ENCODE peak calls at places on chromosomes 1 and 21, in five cellular contexts. One of them, this sample, is unnamed.

GRCh38 chr1:93448983-93449805 is 1.3 kb downstream of the FNBP1L start:
- DNase-seq in IMR-90: peak
- DNase-seq in H9: peak
- DNase-seq in neuronal stem cell: peak
- DNase-seq in H1: no peak
- DNase-seq in this sample: peak

GRCh38 chr1:155013632-155014031 is 11.0 kb downstream of the ZBTB7B start:
- DNase-seq in IMR-90: no peak
- DNase-seq in H9: no peak
- DNase-seq in neuronal stem cell: no peak
- DNase-seq in H1: no peak
- DNase-seq in this sample: no peak

GRCh38 chr1:168321945-168322344 is 41.3 kb downstream of the TBX19 start:
- DNase-seq in IMR-90: peak
- DNase-seq in H9: no peak
- DNase-seq in neuronal stem cell: no peak
- DNase-seq in H1: no peak
- DNase-seq in this sample: peak

GRCh38 chr1:39507230-39507928 is 15.9 kb downstream of the BMP8A start:
- DNase-seq in IMR-90: no peak
- DNase-seq in H9: peak
- DNase-seq in neuronal stem cell: no peak
- DNase-seq in H1: no peak
- DNase-seq in this sample: peak

GRCh38 chr1:170910273-170910672 is 25.1 kb upstream of the MROH9 start:
- DNase-seq in IMR-90: peak
- DNase-seq in H9: no peak
- DNase-seq in neuronal stem cell: no peak
- DNase-seq in H1: no peak
- DNase-seq in this sample: peak

GRCh38 chr1:205301220-205301821 is 20.2 kb downstream of the NUAK2 start:
- DNase-seq in IMR-90: peak
- DNase-seq in H9: peak
- DNase-seq in neuronal stem cell: peak
- DNase-seq in H1: peak
- DNase-seq in this sample: peak

GRCh38 chr1:28115267-28115666 is 26.9 kb upstream of the EYA3 start:
- DNase-seq in IMR-90: peak
- DNase-seq in H9: no peak
- DNase-seq in neuronal stem cell: no peak
- DNase-seq in H1: no peak
- DNase-seq in this sample: peak

GRCh38 chr21:26800001-26800400 is 45.2 kb downstream of the ADAMTS1 start:
- DNase-seq in IMR-90: peak
- DNase-seq in H9: no peak
- DNase-seq in neuronal stem cell: no peak
- DNase-seq in H1: no peak
- DNase-seq in this sample: no peak

GRCh38 chr1:9128161-9128519 is 762 bp downstream of the GPR157 start:
- DNase-seq in IMR-90: no peak
- DNase-seq in H9: no peak
- DNase-seq in neuronal stem cell: no peak
- DNase-seq in H1: no peak
- DNase-seq in this sample: peak

GRCh38 chr1:204673909-204674701 is 11.4 kb downstream of the LRRN2 start:
- DNase-seq in IMR-90: no peak
- DNase-seq in H9: peak
- DNase-seq in neuronal stem cell: no peak
- DNase-seq in H1: no peak
- DNase-seq in this sample: no peak

GRCh38 chr1:208997726-208998312 is 585.7 kb upstream of the CAMK1G start:
- DNase-seq in IMR-90: no peak
- DNase-seq in H9: no peak
- DNase-seq in neuronal stem cell: no peak
- DNase-seq in H1: no peak
- DNase-seq in this sample: peak

GRCh38 chr1:211732276-211732571 is 56.8 kb upstream of the NEK2 start:
- DNase-seq in IMR-90: no peak
- DNase-seq in H9: no peak
- DNase-seq in neuronal stem cell: no peak
- DNase-seq in H1: no peak
- DNase-seq in this sample: no peak

GRCh38 chr1:112870887-112871646 is 84.9 kb downstream of the SLC16A1 start:
- DNase-seq in IMR-90: no peak
- DNase-seq in H9: no peak
- DNase-seq in neuronal stem cell: no peak
- DNase-seq in H1: no peak
- DNase-seq in this sample: no peak
- H3K18ac ChIP-seq in IMR-90: no peak
- H3K18ac ChIP-seq in H9: no peak
- H3K18ac ChIP-seq in neuronal stem cell: no peak
- H3K18ac ChIP-seq in H1: no peak
- H3K18ac ChIP-seq in this sample: no peak

GRCh38 chr1:111369177-111369576 is 58.4 kb downstream of the OVGP1 start:
- DNase-seq in IMR-90: no peak
- DNase-seq in H9: no peak
- DNase-seq in neuronal stem cell: no peak
- DNase-seq in H1: no peak
- DNase-seq in this sample: no peak
- H3K18ac ChIP-seq in IMR-90: no peak
- H3K18ac ChIP-seq in H9: no peak
- H3K18ac ChIP-seq in neuronal stem cell: no peak
- H3K18ac ChIP-seq in H1: no peak
- H3K18ac ChIP-seq in this sample: no peak

GRCh38 chr1:150258275-150258666 is 697 bp downstream of the CA14 start:
- DNase-seq in IMR-90: no peak
- DNase-seq in H9: no peak
- DNase-seq in neuronal stem cell: no peak
- DNase-seq in H1: no peak
- DNase-seq in this sample: peak
- H3K18ac ChIP-seq in IMR-90: no peak
- H3K18ac ChIP-seq in H9: no peak
- H3K18ac ChIP-seq in neuronal stem cell: peak
- H3K18ac ChIP-seq in H1: peak
- H3K18ac ChIP-seq in this sample: peak

GRCh38 chr1:157043685-157044084 is 1.9 kb downstream of the ARHGEF11 start:
- DNase-seq in IMR-90: no peak
- DNase-seq in H9: no peak
- DNase-seq in neuronal stem cell: no peak
- DNase-seq in H1: no peak
- DNase-seq in this sample: no peak
- H3K18ac ChIP-seq in IMR-90: no peak
- H3K18ac ChIP-seq in H9: no peak
- H3K18ac ChIP-seq in neuronal stem cell: no peak
- H3K18ac ChIP-seq in H1: no peak
- H3K18ac ChIP-seq in this sample: no peak

GRCh38 chr1:46133181-46133658 is 791 bp upstream of the PIK3R3 start:
- DNase-seq in IMR-90: no peak
- DNase-seq in H9: no peak
- DNase-seq in neuronal stem cell: no peak
- DNase-seq in H1: no peak
- DNase-seq in this sample: no peak
- H3K18ac ChIP-seq in IMR-90: peak
- H3K18ac ChIP-seq in H9: peak
- H3K18ac ChIP-seq in neuronal stem cell: peak
- H3K18ac ChIP-seq in H1: peak
- H3K18ac ChIP-seq in this sample: peak

DNA sequence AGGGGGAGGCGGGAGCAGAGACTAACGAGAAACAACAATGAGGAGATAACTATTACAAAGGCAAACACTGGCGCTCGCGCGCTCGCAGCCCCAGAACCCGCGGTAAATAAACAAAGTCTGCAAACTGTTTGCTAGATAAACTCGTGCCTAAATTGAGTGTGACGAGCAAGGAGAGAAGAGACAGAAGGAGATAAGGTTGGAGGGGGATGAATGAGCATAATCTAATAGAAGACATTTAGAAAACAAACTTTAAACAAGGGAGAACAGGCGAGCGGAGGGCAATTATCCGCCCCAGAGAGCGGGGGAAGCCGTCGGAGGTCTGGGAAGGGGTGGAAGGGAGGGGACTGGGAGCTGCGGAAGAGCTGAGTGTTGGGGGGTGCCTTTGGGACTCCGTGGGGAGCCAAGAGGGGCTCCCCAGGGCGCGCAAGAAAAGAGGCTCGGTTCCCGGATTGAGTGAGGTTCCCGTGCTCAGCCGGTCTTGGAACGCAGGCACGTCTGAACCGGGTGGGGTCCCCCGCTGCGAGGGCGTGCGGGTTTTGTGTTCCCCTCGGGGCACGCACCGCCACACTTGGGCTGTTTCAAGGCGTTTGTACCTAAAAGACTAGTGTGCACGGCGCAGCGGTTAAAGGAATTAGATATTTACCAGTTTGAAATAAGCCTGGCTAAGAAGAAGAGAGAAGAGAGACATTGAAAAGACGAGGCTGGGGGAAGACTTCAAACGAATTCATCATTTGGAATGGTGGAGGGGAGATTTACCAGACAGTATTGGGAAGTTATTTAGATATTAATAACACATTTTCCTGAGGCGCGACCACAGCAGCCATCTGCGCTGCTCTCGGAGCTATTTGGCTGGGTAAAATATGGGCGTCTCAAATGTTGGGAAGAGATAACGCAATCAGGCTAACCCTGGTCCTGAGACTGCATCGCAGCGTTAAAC is 10.6 kb downstream of the PAX7 start:
- DNase-seq in IMR-90: no peak
- DNase-seq in H9: no peak
- DNase-seq in neuronal stem cell: no peak
- DNase-seq in H1: no peak
- DNase-seq in this sample: no peak
- H3K18ac ChIP-seq in IMR-90: no peak
- H3K18ac ChIP-seq in H9: no peak
- H3K18ac ChIP-seq in neuronal stem cell: peak
- H3K18ac ChIP-seq in H1: no peak
- H3K18ac ChIP-seq in this sample: no peak

DNA sequence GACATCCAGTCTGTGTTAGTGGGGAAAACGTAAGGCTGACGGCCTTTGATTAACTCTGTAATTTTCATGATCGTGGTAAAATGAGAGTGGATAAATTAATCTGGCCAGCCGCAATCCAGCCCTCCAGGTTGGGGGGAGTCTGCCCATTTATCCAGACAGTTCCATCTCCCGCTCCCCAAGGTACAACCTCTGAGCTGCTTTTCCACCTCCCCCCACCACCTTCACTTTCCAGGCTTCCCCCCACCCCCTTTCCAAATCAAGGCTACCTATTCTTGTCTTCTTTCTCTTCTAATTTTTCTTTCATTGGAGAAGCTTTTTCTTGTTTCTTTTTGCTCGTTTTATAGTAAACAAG is 6.0 kb downstream of the MIER1 start:
- DNase-seq in IMR-90: no peak
- DNase-seq in H9: no peak
- DNase-seq in neuronal stem cell: no peak
- DNase-seq in H1: no peak
- DNase-seq in this sample: no peak
- H3K18ac ChIP-seq in IMR-90: peak
- H3K18ac ChIP-seq in H9: peak
- H3K18ac ChIP-seq in neuronal stem cell: peak
- H3K18ac ChIP-seq in H1: peak
- H3K18ac ChIP-seq in this sample: peak